ENCODE peak calls at places on chromosomes 13 and 19, in four cellular contexts. N, B, M and S are unnamed samples.

GRCh38 chr13:85434927-85435326 is 364.3 kb downstream of the SLITRK6 start:
- DNase-seq in N (no peak), B (no peak), M (no peak), S (no peak)

GRCh38 chr13:113586661-113587479 is 2.3 kb downstream of the TFDP1 start:
- DNase-seq in N (no peak), B (no peak), M (peak; percentile 25), S (peak; percentile 30)

GRCh38 chr19:17500447-17501198 is 10.8 kb upstream of the PGLS start:
- DNase-seq in N (no peak), B (no peak), M (no peak), S (no peak)

GRCh38 chr19:16078759-16079707 is 2.7 kb downstream of the TPM4 start:
- DNase-seq in N (peak; percentile 64), B (peak; percentile 67), M (peak; percentile 79), S (peak; percentile 88)

GRCh38 chr19:17107546-17108452 is 32.2 kb downstream of the MYO9B start:
- DNase-seq in N (no peak), B (peak; percentile 86), M (peak; percentile 70), S (no peak)

GRCh38 chr19:41913476-41914190 is 14.6 kb downstream of the ERFL start:
- DNase-seq in N (no peak), B (no peak), M (no peak), S (no peak)

GRCh38 chr19:49570138-49570856 is 10.1 kb downstream of the NOSIP start:
- DNase-seq in N (peak; percentile 81), B (peak; percentile 54), M (peak; percentile 62), S (peak; percentile 78)

GRCh38 chr13:77519808-77520207 is 15.7 kb upstream of the SCEL start:
- DNase-seq in N (no peak), B (no peak), M (no peak), S (no peak)

GRCh38 chr19:5170329-5170745 is 170.3 kb downstream of the PTPRS start:
- DNase-seq in N (peak; percentile 61), B (no peak), M (no peak), S (peak; percentile 54)

GRCh38 chr13:74082741-74083160 is 51.5 kb downstream of the KLF12 start:
- DNase-seq in N (no peak), B (no peak), M (no peak), S (no peak)

GRCh38 chr13:60583911-60584753 is 187.1 kb downstream of the TDRD3 start:
- DNase-seq in N (peak; percentile 14), B (peak; percentile 20), M (no peak), S (no peak)

GRCh38 chr19:3604987-3605343 is 1.7 kb downstream of the TBXA2R start:
- DNase-seq in N (no peak), B (no peak), M (no peak), S (no peak)

GRCh38 chr19:41569481-41570150 is 6.3 kb upstream of the CEACAM21 start:
- DNase-seq in N (no peak), B (no peak), M (no peak), S (no peak)

GRCh38 chr13:41064493-41064892 is 3.2 kb downstream of the WBP4 start:
- DNase-seq in N (no peak), B (no peak), M (no peak), S (no peak)

GRCh38 chr19:57686727-57687126 is 5.0 kb downstream of the ZNF551 start:
- DNase-seq in N (no peak), B (no peak), M (no peak), S (no peak)

GRCh38 chr19:45528744-45529453 is 21.6 kb downstream of the VASP start:
- DNase-seq in N (peak; percentile 77), B (no peak), M (peak; percentile 58), S (no peak)

GRCh38 chr19:51676566-51677083 is 16.5 kb upstream of the SPACA6 start:
- DNase-seq in N (no peak), B (no peak), M (no peak), S (peak; percentile 63)

GRCh38 chr13:91174886-91175501 is 172.5 kb upstream of the MIR17HG start:
- DNase-seq in N (no peak), B (no peak), M (no peak), S (no peak)

GRCh38 chr19:51359294-51359693 is 6.9 kb downstream of the ETFB start:
- DNase-seq in N (no peak), B (no peak), M (no peak), S (no peak)

GRCh38 chr19:45322744-45323281 is at the start of gene CKM:
- DNase-seq in N (no peak), B (peak; percentile 98), M (no peak), S (no peak)

GRCh38 chr19:373391-374182 is 29.0 kb upstream of the MIER2 start:
- DNase-seq in N (peak; percentile 61), B (no peak), M (peak; percentile 29), S (no peak)

GRCh38 chr19:58558066-58558622 is at the start of gene UBE2M:
- DNase-seq in N (peak; percentile 66), B (peak; percentile 43), M (peak; percentile 83), S (peak; percentile 73)

GRCh38 chr13:89407357-89407756 is 1736.2 kb downstream of the SLITRK5 start:
- DNase-seq in N (no peak), B (no peak), M (no peak), S (no peak)

GRCh38 chr13:103510007-103510406 is 443.8 kb upstream of the SLC10A2 start:
- DNase-seq in N (no peak), B (no peak), M (no peak), S (no peak)

GRCh38 chr13:40433577-40433976 is 232.9 kb downstream of the FOXO1 start:
- DNase-seq in N (no peak), B (no peak), M (no peak), S (peak; percentile 31)

GRCh38 chr13:72166102-72166660 is 299.2 kb upstream of the DACH1 start:
- DNase-seq in N (no peak), B (no peak), M (no peak), S (no peak)

GRCh38 chr19:49216076-49216475 is 58.5 kb downstream of the TRPM4 start:
- DNase-seq in N (no peak), B (no peak), M (no peak), S (no peak)

GRCh38 chr13:22111961-22112360 is 441.1 kb downstream of the FGF9 start:
- DNase-seq in N (no peak), B (no peak), M (no peak), S (no peak)

GRCh38 chr13:102873653-102874052 is 27.8 kb downstream of the ERCC5 start:
- DNase-seq in N (no peak), B (no peak), M (no peak), S (no peak)

GRCh38 chr13:75689686-75690085 is 53.6 kb downstream of the LMO7 start:
- DNase-seq in N (no peak), B (no peak), M (no peak), S (no peak)

GRCh38 chr13:75687145-75687763 is 51.1 kb downstream of the LMO7 start:
- DNase-seq in N (peak; percentile 11), B (no peak), M (no peak), S (no peak)

GRCh38 chr13:75691183-75691582 is 55.1 kb downstream of the LMO7 start:
- DNase-seq in N (no peak), B (no peak), M (no peak), S (no peak)

GRCh38 chr13:75679459-75679858 is 43.3 kb downstream of the LMO7 start:
- DNase-seq in N (no peak), B (no peak), M (no peak), S (no peak)

DNA sequence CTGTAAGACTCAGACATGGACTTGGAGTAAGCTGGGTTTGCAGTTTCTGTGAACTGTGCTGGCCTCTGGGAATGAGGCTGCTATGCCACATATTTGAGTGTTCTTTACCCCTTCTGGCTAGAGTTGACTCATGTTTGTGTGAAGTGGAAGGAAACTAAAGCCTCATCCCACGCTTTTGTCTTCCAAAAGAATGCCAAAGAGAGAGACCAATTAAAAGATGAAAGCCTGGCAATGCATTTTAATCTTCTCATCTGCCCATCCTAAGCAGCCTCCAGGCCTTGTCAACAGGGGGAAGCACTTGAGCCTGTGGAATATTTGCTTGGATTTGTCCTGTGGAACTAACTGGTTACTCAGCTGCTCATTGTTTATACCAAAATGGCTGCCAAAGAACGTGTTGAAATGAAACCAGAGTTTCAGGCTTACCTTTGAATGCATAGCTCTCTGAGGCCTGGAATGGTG is 49.1 kb downstream of the LMO7 start:
- DNase-seq in N (no peak), B (no peak), M (no peak), S (no peak)
- TF ChIP-seq CTCF in N (no peak), B (no peak), M (no peak), S (no peak)

DNA sequence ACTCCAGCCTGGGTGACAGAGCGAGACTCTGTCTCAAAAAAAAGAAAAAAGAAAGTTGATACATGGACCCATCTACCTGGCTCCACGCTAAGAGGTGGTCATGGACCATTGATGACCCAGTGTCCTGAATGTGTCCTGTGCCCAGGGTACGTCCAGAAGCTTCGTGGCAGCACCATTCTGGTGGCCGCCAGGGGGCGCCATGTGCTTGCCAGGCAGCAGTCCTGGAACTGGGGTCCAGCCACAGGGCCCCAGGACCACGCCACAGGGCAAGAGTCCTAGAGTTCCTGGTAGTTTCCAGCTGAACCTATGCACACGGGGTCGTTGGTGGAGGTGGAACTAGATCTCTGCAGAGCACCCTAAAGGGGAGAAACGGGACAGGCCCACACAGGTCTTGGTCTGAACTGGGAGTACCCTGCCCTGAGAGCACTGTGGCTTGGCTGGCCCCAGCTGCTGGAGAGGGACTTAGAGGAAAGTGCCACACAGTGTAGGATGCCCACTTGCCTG is 19.9 kb upstream of the FBXO27 start:
- DNase-seq in N (peak; percentile 72), B (no peak), M (peak; percentile 50), S (peak; percentile 53)
- TF ChIP-seq CTCF in N (peak; percentile 93), B (peak; percentile 61), M (no peak), S (peak; percentile 83)

GRCh38 chr19:14096272-14096992 is 5.9 kb upstream of the SAMD1 start:
- DNase-seq in N (no peak), B (no peak), M (no peak), S (no peak)
- TF ChIP-seq CTCF in N (no peak), B (peak; percentile 9), M (no peak), S (peak; percentile 36)

GRCh38 chr13:44989071-44989889 is at the start of the genes GPALPP1 and NUFIP1:
- DNase-seq in N (peak; percentile 71), B (peak; percentile 94), M (peak; percentile 94), S (peak; percentile 89)
- TF ChIP-seq CTCF in N (no peak), B (peak; percentile 18), M (no peak), S (no peak)

DNA sequence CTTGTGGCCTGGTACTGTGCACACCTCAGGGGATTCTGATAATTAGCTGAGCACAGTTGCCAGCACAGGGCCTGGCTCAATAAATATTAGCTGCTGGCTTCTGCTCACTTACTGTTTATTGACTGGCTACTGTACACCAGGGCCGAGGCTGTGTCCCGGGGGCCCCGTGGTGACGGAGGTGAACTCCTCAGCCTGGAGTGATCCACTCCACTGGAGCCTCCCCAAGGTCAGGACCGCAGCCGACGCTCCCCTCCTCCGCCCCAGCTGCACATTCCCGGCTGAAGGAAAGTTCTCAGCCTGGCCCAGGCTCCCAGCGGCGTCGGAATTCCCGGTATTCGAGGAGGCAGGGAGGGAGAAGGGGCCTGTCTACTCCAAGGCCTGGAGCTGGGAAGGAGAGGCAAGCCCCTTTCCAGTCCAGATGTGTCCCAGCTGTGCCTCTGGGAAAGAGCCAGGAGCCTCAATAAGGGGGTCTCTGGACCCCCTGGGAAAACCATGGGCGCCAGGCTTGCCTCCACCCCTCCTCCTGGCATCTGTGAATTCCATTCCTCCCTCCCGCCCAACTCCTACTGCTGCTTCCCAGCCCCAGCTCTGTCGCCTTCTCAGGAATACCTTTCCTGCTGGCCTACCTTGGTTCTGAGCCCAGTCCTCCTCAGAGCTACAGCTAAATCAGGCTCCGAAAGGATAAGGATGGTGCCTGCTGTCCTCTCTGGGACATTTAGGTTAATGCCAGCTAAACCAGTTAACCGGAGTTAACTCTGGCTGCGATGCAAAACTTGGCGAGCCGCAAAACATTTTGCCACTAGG is 7.2 kb downstream of the RPS16 start:
- DNase-seq in N (no peak), B (no peak), M (peak; percentile 91), S (no peak)
- TF ChIP-seq CTCF in N (no peak), B (no peak), M (no peak), S (no peak)